ENCODE peak calls at places on chromosomes 5 and 9, in ten cellular contexts. P is left lung; D is endodermal cell; F is fibroblast of lung; Y is WERI-Rb-1; S is CD4-positive, alpha-beta T cell; E is transverse colon; U is esophagus squamous epithelium; A is sigmoid colon; I is keratinocyte. L is an unnamed sample.

GRCh38 chr5:74767579-74767913 is 497 bp downstream of the NSA2 start:
- DNase-seq in U (no peak), I (no peak), A (no peak), P (no peak), S (no peak), D (peak), F (peak), E (peak), Y (peak), L (no peak)

GRCh38 chr5:138573949-138574670 is 1.1 kb downstream of the HSPA9 start:
- DNase-seq in I (no peak), F (peak), Y (no peak), D (no peak), S (no peak), P (no peak), U (no peak), E (no peak), A (no peak), L (no peak)

GRCh38 chr9:87545858-87546257 is 48.2 kb downstream of the DAPK1 start:
- DNase-seq in F (peak), E (no peak), S (no peak), P (no peak), D (no peak), I (no peak), Y (no peak), A (no peak), U (no peak), L (no peak)

GRCh38 chr9:80410106-80410505 is 838.3 kb downstream of the TLE4 start:
- DNase-seq in F (peak), D (peak), P (no peak), E (no peak), U (no peak), Y (no peak), I (no peak), A (peak), S (no peak), L (peak)

GRCh38 chr5:179827684-179828083 is 7.0 kb downstream of the SQSTM1 start:
- DNase-seq in D (peak), E (peak), I (no peak), F (peak), S (no peak), U (no peak), Y (no peak), P (peak), A (peak), L (no peak)

GRCh38 chr5:157290981-157291711 is 25.2 kb downstream of the CYFIP2 start:
- DNase-seq in S (no peak), F (peak), I (no peak), E (peak), A (no peak), U (peak), D (no peak), Y (no peak), P (no peak), L (no peak)

GRCh38 chr5:36507332-36507952 is 99.0 kb upstream of the SLC1A3 start:
- DNase-seq in F (peak), P (peak), E (peak), S (peak), U (peak), A (peak), Y (peak), D (peak), I (no peak), L (peak)

GRCh38 chr5:117889592-117889991 is 1098.8 kb downstream of the DTWD2 start:
- DNase-seq in P (no peak), Y (no peak), I (no peak), U (no peak), E (no peak), F (no peak), D (no peak), A (no peak), S (no peak), L (no peak)

GRCh38 chr9:135146766-135147472 is 59.5 kb downstream of the OLFM1 start:
- DNase-seq in A (no peak), D (no peak), F (no peak), P (no peak), Y (no peak), I (no peak), E (no peak), S (no peak), U (no peak), L (no peak)

GRCh38 chr9:89799221-89799620 is 194.4 kb downstream of the GADD45G start:
- DNase-seq in A (no peak), D (no peak), I (no peak), S (no peak), F (no peak), Y (no peak), U (no peak), E (no peak), P (no peak), L (no peak)

GRCh38 chr9:14198544-14199510 is 115.1 kb downstream of the NFIB start:
- DNase-seq in P (peak), I (no peak), U (no peak), F (peak), S (no peak), E (peak), Y (peak), A (peak), D (no peak), L (peak)

GRCh38 chr5:158658439-158659230 is 441.1 kb downstream of the EBF1 start:
- DNase-seq in Y (no peak), D (peak), U (no peak), S (no peak), I (no peak), E (no peak), P (no peak), A (no peak), F (peak), L (no peak)

GRCh38 chr5:59591162-59591561 is 302.4 kb downstream of the PDE4D start:
- DNase-seq in E (no peak), P (no peak), Y (no peak), S (no peak), F (no peak), D (no peak), U (no peak), A (no peak), I (no peak), L (no peak)

GRCh38 chr5:95738069-95738468 is 6.9 kb downstream of the RHOBTB3 start:
- DNase-seq in S (no peak), A (no peak), D (no peak), Y (no peak), U (no peak), E (no peak), F (peak), I (no peak), P (no peak), L (no peak)

GRCh38 chr5:84131372-84131771 is 253.3 kb downstream of the EDIL3 start:
- DNase-seq in E (no peak), P (no peak), D (no peak), U (no peak), S (no peak), Y (peak), A (no peak), F (peak), I (no peak), L (no peak)

GRCh38 chr9:84456526-84456925 is 116.0 kb upstream of the SLC28A3 start:
- DNase-seq in P (no peak), I (no peak), S (no peak), F (no peak), Y (no peak), U (no peak), D (no peak), E (no peak), A (no peak), L (no peak)

GRCh38 chr9:116417464-116417863 is 263.9 kb downstream of the PAPPA start:
- DNase-seq in A (no peak), P (no peak), I (peak), U (no peak), E (no peak), Y (no peak), S (no peak), F (peak), D (no peak), L (no peak)

GRCh38 chr9:79057576-79057975 is 514.2 kb upstream of the TLE4 start:
- DNase-seq in S (no peak), P (no peak), A (no peak), I (no peak), E (no peak), D (no peak), F (peak), U (no peak), Y (no peak), L (no peak)

GRCh38 chr5:163379298-163380155 is 57.9 kb upstream of the CCNG1 start:
- DNase-seq in F (peak), S (no peak), D (no peak), I (no peak), U (no peak), P (no peak), A (no peak), E (no peak), Y (no peak), L (no peak)

GRCh38 chr5:180191716-180192115 is 17.3 kb downstream of the RASGEF1C start:
- DNase-seq in A (no peak), I (no peak), P (no peak), U (no peak), S (no peak), F (no peak), D (no peak), Y (no peak), E (no peak), L (no peak)

GRCh38 chr5:8019719-8020218 is 150.8 kb downstream of the MTRR start:
- DNase-seq in P (no peak), I (no peak), D (no peak), F (no peak), A (no peak), S (no peak), E (no peak), Y (no peak), U (no peak), L (no peak)

GRCh38 chr5:16792278-16793275 is 143.5 kb downstream of the MYO10 start:
- DNase-seq in F (no peak), U (no peak), Y (peak), I (no peak), E (no peak), P (no peak), S (no peak), A (no peak), D (no peak), L (no peak)

GRCh38 chr5:94326579-94326978 is 291.8 kb downstream of the KIAA0825 start:
- DNase-seq in U (no peak), A (no peak), I (no peak), S (no peak), D (no peak), F (peak), P (no peak), Y (no peak), E (no peak), L (no peak)

GRCh38 chr5:72018158-72018803 is 89.0 kb upstream of the MAP1B start:
- DNase-seq in Y (peak), D (peak), S (peak), A (no peak), E (peak), F (peak), I (peak), P (no peak), U (no peak), L (no peak)

GRCh38 chr5:178526796-178527457 is 63.3 kb downstream of the COL23A1 start:
- DNase-seq in A (peak), D (peak), P (peak), F (no peak), U (no peak), Y (no peak), E (no peak), S (no peak), I (no peak), L (no peak)

GRCh38 chr5:156947933-156948332 is 15.1 kb downstream of the TIMD4 start:
- DNase-seq in Y (no peak), D (no peak), U (no peak), S (no peak), P (no peak), I (no peak), E (no peak), A (no peak), F (no peak), L (no peak)

GRCh38 chr5:130068988-130069387 is 164.7 kb downstream of the CHSY3 start:
- DNase-seq in Y (no peak), P (no peak), I (no peak), D (no peak), U (no peak), S (no peak), A (no peak), E (no peak), F (no peak), L (no peak)

GRCh38 chr5:35129921-35130485 is 82.3 kb upstream of the AGXT2 start:
- DNase-seq in D (no peak), I (peak), U (no peak), P (no peak), S (peak), A (no peak), Y (no peak), F (peak), E (peak), L (no peak)

GRCh38 chr9:129954868-129955550 is 88.0 kb downstream of the FNBP1 start:
- DNase-seq in P (no peak), E (no peak), I (no peak), F (peak), D (no peak), S (no peak), U (no peak), Y (no peak), A (no peak), L (no peak)

GRCh38 chr9:113215142-113215541 is 5.9 kb downstream of the FKBP15 start:
- DNase-seq in A (no peak), Y (no peak), P (no peak), D (no peak), U (no peak), S (no peak), E (no peak), F (peak), I (peak), L (no peak)

DNA sequence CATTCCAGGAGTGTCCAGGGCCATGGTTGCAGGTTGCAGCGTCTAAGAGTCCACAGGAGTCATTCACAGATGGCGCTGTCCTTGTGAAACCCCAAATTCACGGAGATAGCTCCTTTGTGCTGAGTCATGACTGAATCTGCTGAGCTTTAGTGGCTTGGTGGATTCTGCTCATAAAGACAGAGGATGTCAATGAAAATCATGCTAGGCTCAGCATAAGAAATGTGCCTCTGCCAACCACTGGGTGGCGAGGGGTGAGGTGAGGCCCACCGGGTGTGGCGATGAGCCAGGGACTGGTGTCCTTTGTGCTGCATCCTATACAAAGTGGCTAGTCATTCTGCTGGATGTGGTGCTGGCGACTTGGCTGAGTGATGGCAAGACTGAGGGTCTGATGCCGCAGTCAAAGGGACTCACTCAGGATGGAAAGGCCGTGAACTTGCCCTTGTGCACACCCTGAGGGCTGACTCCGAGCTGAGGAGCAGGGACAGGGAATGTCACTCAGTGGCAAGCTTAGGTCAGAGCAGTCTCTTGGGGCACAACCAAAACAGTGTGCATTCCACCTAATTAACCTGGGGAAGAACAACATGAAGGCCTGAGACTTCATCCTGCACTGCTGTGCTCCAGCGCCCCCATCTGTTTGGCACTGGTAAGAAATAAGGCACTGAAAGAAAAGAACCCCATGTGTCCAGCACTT is 71.5 kb downstream of the DAP start:
- DNase-seq in S (no peak), E (no peak), F (peak), A (no peak), U (no peak), Y (peak), P (no peak), D (peak), I (no peak), L (no peak)
- H3K27ac ChIP-seq in S (no peak), E (no peak), F (no peak), A (no peak), U (no peak), Y (no peak), P (no peak), D (no peak), I (no peak), L (no peak)

GRCh38 chr9:136728548-136729123 is 14.1 kb downstream of the LCN10 start:
- DNase-seq in I (no peak), Y (no peak), S (no peak), F (peak), U (no peak), P (peak), A (no peak), E (peak), D (peak), L (no peak)
- H3K27ac ChIP-seq in I (peak), Y (peak), S (no peak), F (peak), U (peak), P (no peak), A (peak), E (peak), D (no peak), L (no peak)

GRCh38 chr5:139644001-139644456 is 4.1 kb upstream of the CXXC5 start:
- DNase-seq in I (no peak), U (no peak), P (peak), S (no peak), E (peak), F (no peak), A (peak), D (peak), Y (no peak), L (no peak)
- H3K27ac ChIP-seq in I (no peak), U (peak), P (peak), S (no peak), E (peak), F (no peak), A (no peak), D (no peak), Y (no peak), L (no peak)

GRCh38 chr5:112373888-112374287 is 45.2 kb downstream of the EPB41L4A start:
- DNase-seq in A (no peak), U (no peak), E (no peak), D (no peak), I (no peak), S (no peak), Y (no peak), P (no peak), F (no peak), L (no peak)
- H3K27ac ChIP-seq in A (no peak), U (no peak), E (no peak), D (no peak), I (no peak), S (no peak), Y (no peak), P (no peak), F (no peak), L (no peak)

DNA sequence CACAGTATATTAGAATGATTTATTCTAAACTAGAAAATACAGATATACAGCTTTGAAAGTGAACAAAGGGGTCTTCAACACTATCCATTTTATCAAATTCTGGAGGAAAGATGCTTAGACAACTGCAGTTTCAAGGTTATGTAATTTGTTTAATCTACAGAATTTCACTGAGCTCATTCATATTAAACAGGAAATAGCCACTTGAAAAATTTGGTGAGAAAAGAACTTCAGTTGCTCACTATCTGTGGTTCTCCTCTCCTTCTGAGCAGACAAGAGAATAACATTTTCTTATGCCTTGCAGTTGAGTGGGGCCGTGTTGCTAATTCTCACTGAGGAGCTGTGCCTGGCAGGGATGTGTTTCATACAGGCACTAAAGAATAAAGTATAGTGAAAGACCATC is 1428.2 kb downstream of the CDH12 start:
- DNase-seq in I (no peak), A (no peak), U (no peak), Y (no peak), P (no peak), D (no peak), E (no peak), F (peak), S (no peak), L (no peak)
- H3K27ac ChIP-seq in I (no peak), A (no peak), U (no peak), Y (no peak), P (no peak), D (no peak), E (no peak), F (no peak), S (no peak), L (no peak)

GRCh38 chr5:124698774-124699173 is 47.7 kb downstream of the ZNF608 start:
- DNase-seq in I (no peak), Y (no peak), U (no peak), A (no peak), E (no peak), S (no peak), F (peak), D (no peak), P (no peak), L (no peak)

GRCh38 chr5:124697482-124697881 is 49.0 kb downstream of the ZNF608 start:
- DNase-seq in I (no peak), A (no peak), E (no peak), D (no peak), P (no peak), F (no peak), U (no peak), Y (no peak), S (no peak), L (no peak)

GRCh38 chr5:124696898-124697297 is 49.5 kb downstream of the ZNF608 start:
- DNase-seq in A (no peak), F (no peak), S (no peak), I (no peak), E (no peak), D (no peak), Y (no peak), P (no peak), U (no peak), L (no peak)

GRCh38 chr5:124700333-124700732 is 46.1 kb downstream of the ZNF608 start:
- DNase-seq in F (no peak), U (no peak), A (no peak), E (no peak), I (no peak), Y (peak), S (no peak), P (no peak), D (no peak), L (no peak)

GRCh38 chr5:124697912-124698690 is 48.3 kb downstream of the ZNF608 start:
- DNase-seq in S (no peak), E (no peak), U (no peak), A (no peak), I (no peak), F (peak), P (no peak), D (no peak), Y (no peak), L (no peak)
- H3K27ac ChIP-seq in S (no peak), E (peak), U (peak), A (peak), I (no peak), F (peak), P (peak), D (peak), Y (no peak), L (peak)